ENCODE peak calls at places on chromosomes 5 and 9, in ten cellular contexts. N is stromal cell of bone marrow; V is activated naive CD8-positive, alpha-beta T cell treated with anti-CD3 and anti-CD28 coated beads, Interleukin-2, amount 50 U/mL, for 24 hours; A is ovary; Z is GM10248; L is activated T-helper 2 cell treated with anti-CD3 and anti-CD28 coated beads, Interferon-gamma antibody, Interleukin-2, Interleukin-4, amounts not matched to agents 10 μg/mL and 5 μg/mL and 100 μg/mL, durations not matched to agents 14 hours and 24 hours and 36 hours; E is substantia nigra; Q is adrenal gland; F is AG08395; B is effector CD4-positive, alpha-beta T cell. M is an unnamed sample.
A peak's percentile ranks its signal among the peaks of the same experiment; 100 is the strongest.

GRCh38 chr5:59661306-59661705 is 232.2 kb downstream of the PDE4D start:
- DNase-seq in N (no peak), V (no peak), A (no peak), Z (no peak), L (no peak), E (no peak), Q (no peak), F (no peak), B (no peak), M (no peak)

GRCh38 chr9:113462781-113463286 is 693 bp upstream of the RGS3 start:
- DNase-seq in N (no peak), V (no peak), A (no peak), Z (no peak), L (no peak), E (no peak), Q (no peak), F (peak; percentile 10), B (no peak), M (peak; percentile 58)

GRCh38 chr5:126139086-126139485 is 284.1 kb upstream of the GRAMD2B start:
- DNase-seq in N (no peak), V (no peak), A (no peak), Z (no peak), L (no peak), E (no peak), Q (no peak), F (no peak), B (no peak), M (no peak)

GRCh38 chr9:21450733-21451394 is 10.6 kb downstream of the IFNA1 start:
- DNase-seq in N (no peak), V (no peak), A (no peak), Z (no peak), L (no peak), E (no peak), Q (no peak), F (no peak), B (no peak), M (peak; percentile 68)

GRCh38 chr5:28807230-28807629 is 1768.8 kb upstream of the CDH9 start:
- DNase-seq in N (no peak), V (no peak), A (no peak), Z (no peak), L (no peak), E (no peak), Q (no peak), F (no peak), B (no peak), M (no peak)

GRCh38 chr5:66896207-66896606 is 300.0 kb downstream of the MAST4 start:
- DNase-seq in N (no peak), V (no peak), A (no peak), Z (no peak), L (no peak), E (no peak), Q (no peak), F (no peak), B (no peak), M (no peak)

GRCh38 chr5:78657201-78657600 is 8.6 kb upstream of the LHFPL2 start:
- DNase-seq in N (no peak), V (no peak), A (no peak), Z (no peak), L (no peak), E (no peak), Q (no peak), F (no peak), B (no peak), M (no peak)

GRCh38 chr9:113737414-113738271 is 138.5 kb upstream of the ZNF618 start:
- DNase-seq in N (peak; percentile 37), V (peak; percentile 22), A (peak; percentile 55), Z (peak; percentile 34), L (no peak), E (no peak), Q (peak; percentile 82), F (peak; percentile 55), B (no peak), M (peak; percentile 73)

GRCh38 chr9:101453776-101454570 is 18.4 kb upstream of the ALDOB start:
- DNase-seq in N (no peak), V (no peak), A (no peak), Z (no peak), L (no peak), E (no peak), Q (peak; percentile 29), F (no peak), B (no peak), M (no peak)

GRCh38 chr5:91024727-91025126 is 358.4 kb downstream of the ARRDC3 start:
- DNase-seq in N (peak; percentile 11), V (no peak), A (no peak), Z (no peak), L (no peak), E (no peak), Q (peak; percentile 50), F (no peak), B (no peak), M (no peak)

GRCh38 chr9:118222375-118222774 is 518.2 kb downstream of the TLR4 start:
- DNase-seq in N (peak; percentile 6), V (no peak), A (no peak), Z (no peak), L (no peak), E (no peak), Q (peak; percentile 28), F (no peak), B (no peak), M (peak; percentile 60)

GRCh38 chr5:35908814-35909213 is 29.6 kb downstream of the CAPSL start:
- DNase-seq in N (no peak), V (no peak), A (no peak), Z (no peak), L (no peak), E (no peak), Q (no peak), F (no peak), B (no peak), M (peak; percentile 69)

GRCh38 chr5:143311428-143311827 is 92.1 kb downstream of the NR3C1 start:
- DNase-seq in N (peak; percentile 55), V (no peak), A (no peak), Z (no peak), L (no peak), E (no peak), Q (no peak), F (no peak), B (no peak), M (no peak)

GRCh38 chr5:78647411-78647818 is 1.2 kb downstream of the LHFPL2 start:
- DNase-seq in N (no peak), V (peak; percentile 22), A (peak; percentile 37), Z (peak; percentile 37), L (no peak), E (no peak), Q (peak; percentile 36), F (peak; percentile 19), B (no peak), M (no peak)

GRCh38 chr5:78065663-78066062 is 228.8 kb downstream of the AP3B1 start:
- DNase-seq in N (no peak), V (no peak), A (no peak), Z (no peak), L (no peak), E (no peak), Q (no peak), F (no peak), B (no peak), M (no peak)

GRCh38 chr9:12775373-12775962 is 648 bp downstream of the LURAP1L start:
- DNase-seq in N (no peak), V (no peak), A (peak; percentile 20), Z (peak; percentile 20), L (no peak), E (peak; percentile 17), Q (peak; percentile 36), F (no peak), B (no peak), M (no peak)

GRCh38 chr9:15400281-15400941 is 22.3 kb upstream of the SNAPC3 start:
- DNase-seq in N (no peak), V (no peak), A (no peak), Z (no peak), L (no peak), E (no peak), Q (no peak), F (no peak), B (no peak), M (no peak)

M was measured in islet precursor cell.